ENCODE peak calls at places on chromosomes 12 and 14, in ten cellular contexts. P is GM12878, H is adrenal gland, J is IMR-90, X is uterus, I is suprapubic skin, L is body of pancreas, D is prostate gland, M is tibial nerve, A is stomach. Y is an unnamed sample.
A peak's percentile ranks its signal among the peaks of the same experiment; 100 is the strongest.

GRCh38 chr14:23327947-23328744 is 6.9 kb downstream of the PABPN1 start:
- DNase-seq in P (no peak), H (peak; percentile 70), J (peak; percentile 80), X (peak; percentile 83), I (peak; percentile 84), L (peak; percentile 78), D (peak; percentile 82), M (peak; percentile 52), A (peak; percentile 79), Y (peak; percentile 65)

GRCh38 chr14:91244501-91244901 is at the start of gene GPR68:
- DNase-seq in P (no peak), H (no peak), J (peak; percentile 73), X (no peak), I (no peak), L (no peak), D (no peak), M (no peak), A (peak; percentile 57), Y (no peak)

GRCh38 chr14:100383727-100384158 is 60.6 kb downstream of the SLC25A47 start:
- DNase-seq in P (no peak), H (peak; percentile 77), J (peak; percentile 55), X (peak; percentile 49), I (no peak), L (peak; percentile 71), D (peak; percentile 63), M (no peak), A (peak; percentile 77), Y (peak; percentile 69)

GRCh38 chr14:69038449-69039286 is 59.6 kb upstream of the ACTN1 start:
- DNase-seq in P (no peak), H (peak; percentile 41), J (peak; percentile 88), X (peak; percentile 73), I (no peak), L (no peak), D (no peak), M (no peak), A (no peak), Y (no peak)

GRCh38 chr12:78431931-78432330 is 432.6 kb upstream of the SYT1 start:
- DNase-seq in P (no peak), H (no peak), J (peak; percentile 73), X (no peak), I (no peak), L (no peak), D (no peak), M (no peak), A (no peak), Y (no peak)

GRCh38 chr14:104326848-104327247 is 188.5 kb downstream of the KIF26A start:
- DNase-seq in P (no peak), H (no peak), J (no peak), X (no peak), I (no peak), L (no peak), D (no peak), M (no peak), A (peak; percentile 19), Y (no peak)

GRCh38 chr12:14773685-14774073 is 29.6 kb downstream of the WBP11 start:
- DNase-seq in P (peak; percentile 48), H (peak; percentile 33), J (no peak), X (no peak), I (peak; percentile 72), L (no peak), D (no peak), M (no peak), A (no peak), Y (peak; percentile 38)

GRCh38 chr12:47833591-47834012 is 13.9 kb upstream of the HDAC7 start:
- DNase-seq in P (no peak), H (no peak), J (no peak), X (no peak), I (no peak), L (no peak), D (no peak), M (no peak), A (no peak), Y (no peak)

GRCh38 chr12:39062266-39062996 is 157.0 kb upstream of the CPNE8 start:
- DNase-seq in P (no peak), H (no peak), J (no peak), X (no peak), I (no peak), L (no peak), D (no peak), M (no peak), A (no peak), Y (no peak)

GRCh38 chr12:110821917-110822316 is 24.9 kb upstream of the CCDC63 start:
- DNase-seq in P (no peak), H (no peak), J (no peak), X (no peak), I (no peak), L (no peak), D (no peak), M (no peak), A (no peak), Y (no peak)

GRCh38 chr12:12032771-12033588 is 37.8 kb upstream of the BCL2L14 start:
- DNase-seq in P (peak; percentile 66), H (peak; percentile 81), J (peak; percentile 87), X (peak; percentile 77), I (peak; percentile 77), L (peak; percentile 84), D (peak; percentile 84), M (peak; percentile 53), A (peak; percentile 82), Y (peak; percentile 78)

GRCh38 chr12:14694145-14694544 is 2.3 kb downstream of the GUCY2C start:
- DNase-seq in P (no peak), H (no peak), J (no peak), X (no peak), I (no peak), L (no peak), D (no peak), M (no peak), A (no peak), Y (no peak)

GRCh38 chr14:94771191-94771905 is 1.4 kb upstream of the GSC start:
- DNase-seq in P (no peak), H (no peak), J (no peak), X (no peak), I (no peak), L (no peak), D (no peak), M (no peak), A (no peak), Y (no peak)

GRCh38 chr14:70658899-70659298 is 17.2 kb downstream of the TTC9 start:
- DNase-seq in P (no peak), H (no peak), J (no peak), X (no peak), I (no peak), L (no peak), D (no peak), M (no peak), A (no peak), Y (no peak)

GRCh38 chr12:89172224-89172623 is 180.1 kb downstream of the DUSP6 start:
- DNase-seq in P (no peak), H (no peak), J (no peak), X (no peak), I (no peak), L (no peak), D (no peak), M (no peak), A (no peak), Y (no peak)
- TF ChIP-seq POLR2A in P (no peak), H (no peak), J (no peak), X (no peak), I (no peak), L (no peak), D (no peak), M (no peak), A (no peak), Y (no peak)

DNA sequence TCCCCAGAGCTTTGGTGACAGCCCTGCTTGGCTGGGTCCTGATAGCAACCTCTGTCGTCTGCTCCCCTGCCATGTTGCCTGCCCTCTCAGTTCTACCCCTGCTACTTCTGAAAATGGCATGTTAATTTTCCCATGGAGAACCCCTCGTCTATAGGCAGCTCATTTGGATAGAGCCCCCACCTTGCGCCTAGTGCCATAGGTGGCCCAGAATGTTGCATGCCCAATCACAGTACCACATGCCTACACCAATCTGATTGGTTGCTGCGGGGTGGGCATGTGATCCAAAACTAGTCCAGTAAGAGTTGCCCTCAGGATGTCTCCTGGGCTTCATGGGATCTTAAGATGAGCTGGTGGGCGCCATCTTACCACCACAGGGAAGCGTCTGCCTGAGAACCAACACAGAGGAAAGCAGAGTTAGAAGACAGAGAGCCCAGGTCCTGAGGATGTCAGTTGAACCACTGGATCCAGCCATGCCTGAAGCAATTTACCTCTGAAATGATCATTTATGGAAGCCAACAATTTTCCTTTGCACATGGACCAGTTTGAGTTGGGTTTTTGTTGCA is 85.7 kb downstream of the PAPOLA start:
- DNase-seq in P (no peak), H (no peak), J (no peak), X (no peak), I (no peak), L (no peak), D (no peak), M (no peak), A (no peak), Y (no peak)
- H3K27me3 ChIP-seq in P (no peaks in the 10 kb centered on the region), H (peaks cover 16% of the 10 kb centered on the region), J (peaks cover 60% of the 10 kb centered on the region), X (no peaks in the 10 kb centered on the region), I (peaks cover 12% of the 10 kb centered on the region), L (no peaks in the 10 kb centered on the region), D (no peaks in the 10 kb centered on the region), M (peaks cover 69% of the 10 kb centered on the region), A (peaks cover 4% of the 10 kb centered on the region), Y (peaks cover 8% of the 10 kb centered on the region)

DNA sequence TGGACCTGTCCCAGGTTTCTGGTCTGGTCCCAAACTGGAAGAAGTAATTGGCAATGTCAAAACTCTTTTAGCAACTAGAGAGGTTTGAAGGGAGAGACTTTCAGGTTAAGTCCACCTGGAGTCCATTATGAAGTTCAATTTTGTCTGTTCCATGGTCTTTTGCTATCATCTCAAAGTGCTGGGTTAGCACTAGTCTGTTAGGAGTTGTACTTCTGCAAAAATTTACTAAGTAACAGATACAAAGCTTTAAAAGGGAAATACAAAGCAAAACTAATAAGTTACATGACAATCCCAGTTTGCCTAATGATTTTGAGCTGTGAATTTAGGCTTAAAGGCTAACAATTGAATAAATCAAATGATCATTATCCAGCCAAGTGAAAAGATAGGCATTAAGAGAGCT is 643.9 kb downstream of the C12orf50 start:
- DNase-seq in P (no peak), H (no peak), J (no peak), X (no peak), I (no peak), L (no peak), D (no peak), M (no peak), A (no peak), Y (no peak)
- TF ChIP-seq POLR2A in P (no peak), H (no peak), J (no peak), X (no peak), I (no peak), L (no peak), D (no peak), M (no peak), A (no peak), Y (no peak)

DNA sequence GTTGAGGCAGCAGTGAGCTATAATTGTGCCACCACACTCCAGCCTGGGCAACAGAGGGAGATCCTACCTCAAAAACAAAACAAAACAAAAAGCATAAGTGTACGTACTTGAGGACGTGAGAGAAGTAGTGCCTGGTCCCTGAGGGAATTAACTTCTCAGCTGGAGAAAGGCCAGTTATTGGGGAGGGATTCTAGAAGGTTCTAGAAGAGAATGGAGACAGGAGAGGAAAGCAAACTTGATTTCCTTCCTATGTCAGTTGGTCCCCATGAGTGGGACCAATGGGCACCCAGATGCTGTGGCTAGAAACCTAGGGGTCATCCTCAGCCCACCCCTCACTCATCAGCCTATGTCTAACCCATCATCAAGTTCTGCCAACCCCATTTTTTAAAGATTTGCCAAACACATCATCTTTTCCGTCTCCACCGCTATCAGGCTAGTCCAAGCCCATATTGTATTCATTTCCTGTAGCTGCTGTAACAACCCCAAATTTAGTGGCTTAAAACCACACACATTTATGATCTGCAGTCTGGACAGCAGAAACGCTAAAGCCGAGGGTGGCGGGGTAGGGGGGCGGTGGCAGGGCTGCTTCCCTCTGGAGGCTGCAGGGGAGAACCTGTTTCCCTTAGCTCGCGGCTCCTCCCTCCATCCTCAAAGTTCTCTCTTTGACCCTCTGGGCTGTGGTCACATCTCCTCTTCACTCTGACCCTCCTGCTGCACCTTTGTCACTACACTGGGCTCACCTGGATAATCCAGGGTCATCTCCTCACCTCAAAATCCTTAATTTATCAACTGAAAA is 7.2 kb upstream of the RBM19 start:
- DNase-seq in P (no peak), H (no peak), J (no peak), X (no peak), I (no peak), L (no peak), D (no peak), M (no peak), A (no peak), Y (no peak)
- H3K27me3 ChIP-seq in P (no peaks in the 10 kb centered on the region), H (peaks cover 16% of the 10 kb centered on the region), J (peaks cover 27% of the 10 kb centered on the region), X (no peaks in the 10 kb centered on the region), I (peaks cover 43% of the 10 kb centered on the region), L (no peaks in the 10 kb centered on the region), D (no peaks in the 10 kb centered on the region), M (peaks cover 7% of the 10 kb centered on the region), A (no peaks in the 10 kb centered on the region), Y (no peaks in the 10 kb centered on the region)